ENCODE peak calls at places on chromosomes 1 and 21, in four cellular contexts. H, B, I and E are unnamed samples.

GRCh38 chr1:1356796-1357401 is 1.5 kb downstream of the MXRA8 start:
- DNase-seq in H (no peak), B (no peak), I (no peak), E (no peak)

GRCh38 chr1:111476761-111477309 is 3.1 kb downstream of the C1orf162 start:
- DNase-seq in H (no peak), B (no peak), I (no peak), E (no peak)

GRCh38 chr21:41634211-41634694 is 126.3 kb upstream of the TMPRSS2 start:
- DNase-seq in H (no peak), B (no peak), I (no peak), E (no peak)

GRCh38 chr1:150165622-150166612 is 16.2 kb downstream of the PLEKHO1 start:
- DNase-seq in H (no peak), B (peak; percentile 54), I (peak; percentile 74), E (no peak)

GRCh38 chr1:196193891-196194559 is 414.2 kb downstream of the KCNT2 start:
- DNase-seq in H (no peak), B (no peak), I (no peak), E (no peak)

GRCh38 chr1:64006276-64007051 is 197.0 kb upstream of the UBE2U start:
- DNase-seq in H (peak; percentile 12), B (peak; percentile 67), I (peak; percentile 54), E (peak; percentile 52)

GRCh38 chr1:203479646-203480045 is 4.0 kb downstream of the PRELP start:
- DNase-seq in H (no peak), B (no peak), I (no peak), E (no peak)

GRCh38 chr1:154434346-154435075 is 29.4 kb downstream of the IL6R start:
- DNase-seq in H (no peak), B (peak; percentile 87), I (peak; percentile 84), E (no peak)

GRCh38 chr1:201019321-201019977 is 4.1 kb downstream of the KIF21B start:
- DNase-seq in H (no peak), B (peak; percentile 10), I (peak; percentile 81), E (no peak)

GRCh38 chr1:10575616-10576015 is 100.9 kb downstream of the PEX14 start:
- DNase-seq in H (peak; percentile 51), B (peak; percentile 66), I (peak; percentile 45), E (peak; percentile 21)

GRCh38 chr1:154353460-154353904 is 28.2 kb downstream of the ATP8B2 start:
- DNase-seq in H (no peak), B (peak; percentile 80), I (peak; percentile 66), E (no peak)

GRCh38 chr1:178819123-178819522 is 51.8 kb downstream of the ANGPTL1 start:
- DNase-seq in H (no peak), B (no peak), I (no peak), E (no peak)

GRCh38 chr1:196877964-196878363 is 9.9 kb upstream of the CFHR4 start:
- DNase-seq in H (no peak), B (peak; percentile 27), I (peak; percentile 18), E (peak; percentile 13)

GRCh38 chr1:222623458-222623857 is 5.6 kb downstream of the MIA3 start:
- DNase-seq in H (no peak), B (no peak), I (no peak), E (no peak)

GRCh38 chr21:42652527-42653491 is 612 bp upstream of the PDE9A start:
- DNase-seq in H (no peak), B (no peak), I (peak; percentile 45), E (no peak)

GRCh38 chr21:45736705-45737484 is 93.4 kb downstream of the PCBP3 start:
- DNase-seq in H (no peak), B (no peak), I (no peak), E (no peak)

GRCh38 chr1:78762113-78762512 is 112.5 kb downstream of the IFI44 start:
- DNase-seq in H (no peak), B (no peak), I (no peak), E (no peak)

GRCh38 chr1:16978589-16979474 is 1.6 kb downstream of the MFAP2 start:
- DNase-seq in H (peak; percentile 90), B (peak; percentile 94), I (peak; percentile 95), E (peak; percentile 48)

GRCh38 chr1:210342986-210343780 is 14.5 kb downstream of the HHAT start:
- DNase-seq in H (no peak), B (no peak), I (no peak), E (no peak)

GRCh38 chr1:54796902-54797301 is 4.2 kb downstream of the TTC22 start:
- DNase-seq in H (no peak), B (no peak), I (no peak), E (no peak)

GRCh38 chr1:27992271-27992670 is 32.5 kb downstream of the XKR8 start:
- DNase-seq in H (no peak), B (no peak), I (no peak), E (no peak)

GRCh38 chr1:113109908-113110554 is 37.0 kb downstream of the LRIG2 start:
- DNase-seq in H (peak; percentile 93), B (peak; percentile 98), I (peak; percentile 97), E (no peak)

GRCh38 chr1:14924012-14924452 is 229.5 kb upstream of the TMEM51 start:
- DNase-seq in H (no peak), B (peak; percentile 68), I (peak; percentile 74), E (no peak)

GRCh38 chr1:14926818-14927555 is 226.6 kb upstream of the TMEM51 start:
- DNase-seq in H (no peak), B (no peak), I (no peak), E (no peak)

GRCh38 chr1:14924455-14925325 is 228.9 kb upstream of the TMEM51 start:
- DNase-seq in H (no peak), B (peak; percentile 54), I (peak; percentile 56), E (no peak)

GRCh38 chr1:14925336-14926136 is 228.0 kb upstream of the TMEM51 start:
- DNase-seq in H (no peak), B (no peak), I (no peak), E (no peak)

GRCh38 chr1:14926214-14926613 is 227.3 kb upstream of the TMEM51 start:
- DNase-seq in H (no peak), B (no peak), I (no peak), E (no peak)
- H3K4me3 ChIP-seq in H (no peak overlapping the region), B (no peak overlapping the region), I (no peak overlapping the region), E (no peak overlapping the region)

GRCh38 chr1:3679799-3680453 is 27.6 kb downstream of the TP73 start:
- DNase-seq in H (no peak), B (no peak), I (no peak), E (no peak)

GRCh38 chr1:3681898-3682806 is 29.8 kb downstream of the TP73 start:
- DNase-seq in H (no peak), B (no peak), I (no peak), E (no peak)

GRCh38 chr1:3683197-3683596 is 30.9 kb downstream of the TP73 start:
- DNase-seq in H (no peak), B (no peak), I (no peak), E (no peak)

GRCh38 chr1:3680488-3681230 is 28.3 kb downstream of the TP73 start:
- DNase-seq in H (no peak), B (no peak), I (no peak), E (no peak)

GRCh38 chr1:3681231-3681897 is 29.0 kb downstream of the TP73 start:
- DNase-seq in H (no peak), B (no peak), I (no peak), E (no peak)
- TF ChIP-seq CTCF in H (no peak), B (no peak), I (no peak), E (no peak)

GRCh38 chr1:46467183-46467504 is 22.5 kb upstream of the DMBX1 start:
- DNase-seq in H (no peak), B (no peak), I (no peak), E (no peak)
- H3K4me3 ChIP-seq in H (peak overlapping the region; percentile 46), B (peak overlapping the region; percentile 59), I (peak overlapping the region; percentile 50), E (peak overlapping the region; percentile 37)

DNA sequence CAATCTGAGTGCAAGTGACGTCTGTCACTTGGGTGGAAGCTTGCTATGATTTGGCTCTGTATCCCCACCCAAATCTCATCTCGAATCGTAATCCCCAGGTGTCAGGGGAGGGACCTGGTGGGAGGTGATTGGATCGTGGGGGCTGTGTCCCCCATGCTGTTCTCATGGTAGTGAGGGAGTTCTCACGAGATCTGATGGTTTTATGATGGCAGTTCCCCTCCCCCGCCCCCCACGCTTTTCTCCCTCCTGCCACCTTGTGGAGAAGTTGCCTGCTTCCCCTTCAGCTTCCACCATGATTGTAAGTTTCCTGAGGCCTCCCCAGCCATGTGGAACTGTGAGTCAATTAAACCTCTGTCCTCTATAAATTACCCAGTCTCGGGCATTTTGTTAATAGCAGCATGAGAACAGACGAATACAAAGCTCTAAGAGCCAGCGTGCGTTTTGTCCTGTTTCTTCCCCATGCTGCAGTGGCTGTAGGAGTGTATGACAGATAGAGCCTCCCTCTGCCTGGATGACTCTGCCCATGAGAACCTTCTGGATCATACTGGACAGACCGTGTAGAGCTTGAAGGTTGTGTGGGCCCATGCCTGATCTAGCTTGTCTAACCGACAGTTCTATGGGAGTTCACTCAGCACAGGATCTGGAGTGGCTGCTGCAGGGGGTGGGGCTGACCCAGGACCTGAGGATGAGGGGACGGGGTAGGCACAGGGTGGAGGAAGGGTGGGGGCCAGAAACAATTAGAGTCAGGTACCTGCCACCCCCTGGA is 139.7 kb upstream of the ERRFI1 start:
- DNase-seq in H (no peak), B (no peak), I (no peak), E (no peak)
- TF ChIP-seq CTCF in H (no peak), B (no peak), I (peak; percentile 28), E (peak; percentile 31)